ENCODE peak calls at places on chromosomes 11 and 22, in seven cellular contexts. Y is brain microvascular endothelial cell, J is suprapubic skin, G is upper lobe of right lung, Z is astrocyte, Q is SK-N-SH, X is body of pancreas. K is an unnamed sample.

GRCh38 chr11:99275521-99275920 is 254.8 kb downstream of the CNTN5 start:
- DNase-seq in G (no peak), Q (no peak), J (no peak), Y (no peak), Z (no peak), X (no peak), K (no peak)

GRCh38 chr11:57223601-57224000 is 13.4 kb downstream of the APLNR start:
- DNase-seq in Z (peak; percentile 56), J (no peak), G (no peak), Y (no peak), X (no peak), Q (no peak), K (no peak)

GRCh38 chr11:42407379-42407778 is 904.4 kb upstream of the API5 start:
- DNase-seq in Q (peak; percentile 25), Y (peak; percentile 10), X (no peak), J (peak; percentile 55), G (no peak), Z (no peak), K (no peak)

GRCh38 chr11:79973701-79974626 is 533.1 kb upstream of the TENM4 start:
- DNase-seq in J (no peak), G (no peak), Y (peak; percentile 42), Z (no peak), X (no peak), Q (no peak), K (no peak)

GRCh38 chr11:134289789-134290188 is 13.6 kb downstream of the GLB1L3 start:
- DNase-seq in Z (no peak), Y (no peak), J (no peak), X (no peak), Q (no peak), G (no peak), K (no peak)

GRCh38 chr11:11972148-11972547 is 36.3 kb downstream of the DKK3 start:
- DNase-seq in J (no peak), G (no peak), Z (no peak), Y (no peak), X (no peak), Q (no peak), K (peak; percentile 12)

GRCh38 chr11:6238902-6239301 is at the start of gene CNGA4:
- DNase-seq in J (no peak), Z (no peak), Y (no peak), Q (no peak), G (no peak), X (no peak), K (no peak)

GRCh38 chr11:8773125-8773524 is 90.5 kb downstream of the RPL27A start:
- DNase-seq in Y (no peak), J (no peak), Z (no peak), X (no peak), G (no peak), Q (peak; percentile 31), K (no peak)

GRCh38 chr11:2581151-2581930 is 118.5 kb downstream of the KCNQ1OT1 start:
- DNase-seq in G (peak; percentile 60), Q (peak; percentile 18), Z (no peak), J (peak; percentile 51), Y (no peak), X (peak; percentile 10), K (peak; percentile 10)

GRCh38 chr11:8329336-8329735 is 65.7 kb upstream of the LMO1 start:
- DNase-seq in Q (no peak), J (no peak), Z (no peak), X (no peak), Y (no peak), G (no peak), K (no peak)

GRCh38 chr22:23835773-23836144 is 3.0 kb downstream of the DERL3 start:
- DNase-seq in G (peak; percentile 50), X (no peak), J (peak; percentile 32), Q (peak; percentile 8), Z (no peak), Y (no peak), K (peak; percentile 64)

GRCh38 chr11:64747961-64748715 is 4.2 kb upstream of the RASGRP2 start:
- DNase-seq in Q (no peak), G (peak; percentile 51), J (no peak), Y (no peak), Z (peak; percentile 55), X (no peak), K (peak; percentile 5)

GRCh38 chr11:97722065-97722464 is 1298.7 kb upstream of the CNTN5 start:
- DNase-seq in Y (peak; percentile 98), Q (no peak), X (no peak), G (no peak), Z (peak; percentile 90), J (no peak), K (no peak)

GRCh38 chr11:8209208-8209807 is 40.5 kb upstream of the RIC3 start:
- DNase-seq in Q (no peak), G (no peak), X (peak; percentile 55), Z (no peak), J (no peak), Y (no peak), K (peak; percentile 33)

GRCh38 chr11:96149743-96150555 is 193.0 kb downstream of the MAML2 start:
- DNase-seq in Q (no peak), Y (peak; percentile 88), Z (peak; percentile 92), J (no peak), X (no peak), G (no peak), K (no peak)

GRCh38 chr11:87743002-87743401 is 432.2 kb downstream of the RAB38 start:
- DNase-seq in Y (no peak), Q (no peak), Z (no peak), X (no peak), G (no peak), J (no peak), K (no peak)

GRCh38 chr22:19766235-19766505 is 5.6 kb downstream of the TBX1 start:
- DNase-seq in Q (peak; percentile 68), X (no peak), Y (no peak), G (no peak), J (no peak), Z (no peak), K (no peak)

GRCh38 chr22:19764636-19765476 is 4.3 kb downstream of the TBX1 start:
- DNase-seq in G (no peak), X (no peak), Z (no peak), J (no peak), Y (no peak), Q (no peak), K (no peak)

GRCh38 chr22:19765477-19766234 is 5.1 kb downstream of the TBX1 start:
- DNase-seq in J (no peak), Z (no peak), Q (no peak), Y (no peak), G (no peak), X (no peak), K (no peak)

GRCh38 chr22:19767427-19768380 is 7.1 kb downstream of the TBX1 start:
- DNase-seq in Q (no peak), J (no peak), G (no peak), Y (no peak), X (no peak), Z (no peak), K (peak; percentile 43)

GRCh38 chr22:19766506-19767426 is 6.2 kb downstream of the TBX1 start:
- DNase-seq in Y (peak; percentile 9), G (peak; percentile 86), Q (peak; percentile 78), J (no peak), Z (no peak), X (peak; percentile 52), K (peak; percentile 48)
- H3K4me3 ChIP-seq in Y (no peak overlapping the region), G (peak overlapping the region; percentile 37), Q (peak overlapping the region; percentile 21), J (peak overlapping the region; percentile 48), Z (no peak overlapping the region), X (no peak overlapping the region), K (peak overlapping the region; percentile 58)

DNA sequence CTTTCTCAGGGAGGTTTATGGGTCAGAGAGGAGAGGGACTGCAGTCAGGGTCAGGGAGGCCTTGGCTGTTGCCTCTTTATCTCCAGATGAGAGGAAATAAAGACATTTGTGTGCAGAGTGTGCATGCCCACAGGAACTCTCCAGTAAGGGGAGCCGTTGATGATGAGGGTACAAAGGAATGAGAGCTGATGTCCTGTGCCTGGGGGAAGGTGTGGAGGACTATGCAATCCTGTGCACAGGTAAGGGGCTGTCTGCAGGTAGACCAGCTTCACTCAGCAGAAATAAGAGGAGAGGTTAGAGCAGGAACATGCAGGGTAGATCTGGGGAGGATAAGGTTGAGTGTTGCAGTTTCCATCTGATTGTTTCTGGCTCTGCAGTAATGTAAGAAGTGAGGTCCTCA is 132.6 kb downstream of the NTM start:
- DNase-seq in X (no peak), Q (no peak), Y (no peak), G (no peak), Z (no peak), J (no peak), K (no peak)
- H3K27ac ChIP-seq in X (no peak overlapping the region), Q (no peak overlapping the region), Y (no peak overlapping the region), G (no peak overlapping the region), Z (no peak overlapping the region), J (no peak overlapping the region), K (no peak overlapping the region)

DNA sequence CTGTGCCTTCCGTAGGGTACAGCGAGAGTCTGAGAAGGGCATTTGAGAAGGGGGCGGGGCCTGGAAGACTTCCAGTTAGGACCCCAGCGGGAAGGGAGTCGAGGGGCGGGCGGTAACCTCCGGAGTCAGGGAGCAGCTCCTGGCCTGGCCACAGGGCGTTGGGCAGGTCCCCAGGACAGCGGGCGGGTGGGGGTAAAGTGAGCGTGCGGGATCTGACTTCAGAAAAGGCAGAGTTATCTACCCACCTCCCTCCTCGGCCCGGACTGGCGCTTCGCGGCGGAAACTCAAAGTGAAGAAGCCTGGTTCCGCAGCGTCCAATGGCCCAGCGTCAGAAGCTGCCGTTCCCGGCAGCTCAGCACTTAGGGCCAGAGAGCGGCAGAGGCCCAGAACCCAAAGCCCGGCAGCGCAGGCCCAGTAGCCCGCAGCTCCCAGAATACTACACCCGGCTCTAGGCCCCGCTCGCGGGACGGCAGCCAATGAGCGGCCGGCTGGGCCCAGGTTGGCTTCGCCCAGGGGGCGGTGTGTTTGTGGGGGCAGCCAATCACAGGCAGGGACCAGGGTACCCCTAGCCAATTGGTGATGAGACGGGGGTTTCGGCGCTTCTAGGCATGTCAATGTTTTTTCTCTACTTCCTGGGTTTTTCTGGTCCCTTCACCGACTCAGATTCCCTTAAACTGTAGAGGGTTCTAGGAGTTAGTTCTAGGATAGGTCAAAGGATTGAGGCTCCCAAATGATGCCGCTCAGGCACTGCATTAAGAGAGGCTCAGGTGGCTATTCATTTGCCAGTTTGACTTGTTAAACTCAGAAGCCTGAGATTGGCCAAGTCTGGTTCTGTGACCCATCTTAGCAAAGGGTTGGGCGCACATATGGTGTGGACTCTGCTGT is at the start of gene TRIM68:
- DNase-seq in Y (peak; percentile 95), Z (peak; percentile 91), G (peak; percentile 99), Q (peak; percentile 96), X (peak; percentile 95), J (peak; percentile 96), K (peak; percentile 98)
- TF ChIP-seq CTCF in Y (peak; percentile 4), Z (no peak), G (no peak), Q (no peak), X (no peak), J (no peak), K (peak; percentile 21)

DNA sequence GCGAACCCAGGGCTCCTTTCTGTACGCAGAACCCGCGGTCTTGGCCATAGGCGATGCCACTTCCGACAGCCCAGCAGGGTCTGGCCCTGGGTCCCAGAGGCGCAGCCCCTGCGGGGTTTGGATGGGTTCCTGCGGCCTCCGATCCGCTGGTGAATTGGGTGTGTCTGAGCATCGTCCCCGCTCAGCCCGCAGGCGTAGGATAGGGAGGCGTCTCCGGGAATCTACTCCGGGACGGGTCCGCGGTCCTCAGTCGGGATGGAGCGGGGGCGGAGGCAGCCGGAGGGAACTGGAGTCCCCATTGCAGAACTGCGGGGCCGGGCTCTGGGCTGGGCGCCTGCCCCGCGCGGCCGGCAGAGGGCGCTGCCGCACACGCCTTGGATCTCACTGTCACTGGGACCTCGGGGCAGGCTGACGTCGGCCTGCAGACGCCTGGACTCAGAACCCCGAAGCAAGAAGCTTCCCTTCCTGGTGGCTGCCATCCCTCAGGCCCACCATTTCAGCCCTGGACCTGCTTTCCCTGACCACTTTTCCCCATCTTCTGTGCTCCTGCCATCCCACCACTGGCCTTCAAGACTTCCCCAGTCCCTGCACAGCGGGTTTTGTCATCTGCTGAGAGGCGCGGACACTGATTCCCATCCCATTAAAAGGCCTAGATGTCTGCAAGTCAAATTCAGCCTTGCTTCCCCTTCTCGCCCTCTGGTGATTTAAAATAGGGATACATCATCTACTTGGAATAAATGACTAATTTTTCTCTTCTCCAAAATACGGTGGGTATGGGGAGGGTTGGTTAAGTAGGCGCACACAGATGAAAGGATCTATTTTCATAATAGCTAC is 38.3 kb upstream of the CREB3L1 start:
- DNase-seq in Q (peak; percentile 94), Y (peak; percentile 83), G (peak; percentile 93), J (peak; percentile 87), X (peak; percentile 82), Z (peak; percentile 66), K (peak; percentile 87)
- H3K4me3 ChIP-seq in Q (peak overlapping the region; percentile 53), Y (peak overlapping the region; percentile 62), G (peak overlapping the region; percentile 55), J (peak overlapping the region; percentile 59), X (no peak overlapping the region), Z (peak overlapping the region; percentile 67), K (peak overlapping the region; percentile 70)

K was measured in left ventricle myocardium inferior.